ENCODE peak calls at places on chromosomes 6 and 20, in six cellular contexts. K is K562, E is HCT116, Y is HepG2, L is GM12878, U is H1. V is an unnamed sample.

GRCh38 chr6:96478695-96479094 is 42.9 kb upstream of the UFL1 start:
- DNase-seq in K (no peak), E (no peak), Y (no peak), L (no peak), U (no peak), V (no peak)

GRCh38 chr20:60062431-60063336 is 104.5 kb downstream of the CDH26 start:
- DNase-seq in K (no peak), E (no peak), Y (no peak), L (no peak), U (no peak), V (no peak)

GRCh38 chr6:99119109-99120031 is 171.6 kb upstream of the FBXL4 start:
- DNase-seq in K (peak), E (peak), Y (peak), L (no peak), U (no peak), V (peak)

GRCh38 chr20:58743076-58743566 is 50.5 kb downstream of the NPEPL1 start:
- DNase-seq in K (no peak), E (no peak), Y (no peak), L (no peak), U (no peak), V (no peak)

GRCh38 chr6:145744619-145745018 is 9.3 kb upstream of the EPM2A start:
- DNase-seq in K (no peak), E (no peak), Y (no peak), L (no peak), U (no peak), V (no peak)

GRCh38 chr6:157269261-157269794 is 54.0 kb downstream of the TMEM242 start:
- DNase-seq in K (no peak), E (no peak), Y (no peak), L (no peak), U (no peak), V (no peak)

GRCh38 chr6:52582446-52582845 is 5.6 kb upstream of the TRAM2 start:
- DNase-seq in K (no peak), E (no peak), Y (no peak), L (no peak), U (no peak), V (no peak)

GRCh38 chr6:73362358-73362757 is at the start of gene KHDC3L:
- DNase-seq in K (no peak), E (no peak), Y (no peak), L (no peak), U (no peak), V (no peak)

GRCh38 chr20:44264287-44264686 is 17.2 kb downstream of the GDAP1L1 start:
- DNase-seq in K (no peak), E (no peak), Y (no peak), L (no peak), U (no peak), V (no peak)

GRCh38 chr20:37980876-37981275 is 52.4 kb downstream of the TTI1 start:
- DNase-seq in K (no peak), E (no peak), Y (no peak), L (no peak), U (no peak), V (no peak)

GRCh38 chr6:137928286-137928685 is 61.2 kb downstream of the TNFAIP3 start:
- DNase-seq in K (no peak), E (no peak), Y (no peak), L (no peak), U (no peak), V (no peak)

GRCh38 chr20:59644371-59644939 is 40.1 kb downstream of the PHACTR3 start:
- DNase-seq in K (no peak), E (no peak), Y (no peak), L (no peak), U (no peak), V (no peak)

GRCh38 chr6:16700202-16700997 is 60.9 kb downstream of the ATXN1 start:
- DNase-seq in K (no peak), E (no peak), Y (no peak), L (no peak), U (no peak), V (no peak)

GRCh38 chr20:38007526-38007925 is 25.7 kb downstream of the TTI1 start:
- DNase-seq in K (no peak), E (no peak), Y (no peak), L (no peak), U (no peak), V (no peak)

GRCh38 chr6:142412241-142412640 is 110.4 kb downstream of the ADGRG6 start:
- DNase-seq in K (no peak), E (no peak), Y (no peak), L (no peak), U (no peak), V (no peak)

GRCh38 chr6:15879372-15880261 is 216.8 kb upstream of the DTNBP1 start:
- DNase-seq in K (peak), E (no peak), Y (no peak), L (no peak), U (no peak), V (no peak)

GRCh38 chr20:35246723-35247122 is 20.2 kb downstream of the MMP24 start:
- DNase-seq in K (no peak), E (no peak), Y (no peak), L (no peak), U (no peak), V (no peak)

GRCh38 chr6:11251553-11252358 is 19.3 kb upstream of the NEDD9 start:
- DNase-seq in K (no peak), E (no peak), Y (peak), L (no peak), U (no peak), V (no peak)

GRCh38 chr20:38055294-38055693 is 21.7 kb downstream of the RPRD1B start:
- DNase-seq in K (no peak), E (no peak), Y (no peak), L (no peak), U (no peak), V (no peak)

GRCh38 chr6:30937265-30937664 is 3.5 kb upstream of the MUCL3 start:
- DNase-seq in K (no peak), E (no peak), Y (no peak), L (no peak), U (no peak), V (no peak)

GRCh38 chr20:47358672-47359532 is 2.4 kb upstream of the ZMYND8 start:
- DNase-seq in K (peak), E (peak), Y (peak), L (no peak), U (no peak), V (peak)

GRCh38 chr20:47359533-47360206 is 3.2 kb upstream of the ZMYND8 start:
- DNase-seq in K (no peak), E (no peak), Y (no peak), L (no peak), U (no peak), V (no peak)

GRCh38 chr20:47360489-47361267 is 4.2 kb upstream of the ZMYND8 start:
- DNase-seq in K (peak), E (peak), Y (peak), L (no peak), U (peak), V (peak)

GRCh38 chr20:47361268-47361665 is 4.8 kb upstream of the ZMYND8 start:
- DNase-seq in K (no peak), E (no peak), Y (no peak), L (no peak), U (no peak), V (no peak)

GRCh38 chr20:47360207-47360488 is 3.6 kb upstream of the ZMYND8 start:
- DNase-seq in K (no peak), E (no peak), Y (peak), L (no peak), U (no peak), V (no peak)
- TF ChIP-seq YY1 in K (no peak), E (no peak), Y (no peak), L (no peak), U (no peak), V (no peak)

GRCh38 chr20:57426831-57427230 is 35.6 kb downstream of the RBM38 start:
- DNase-seq in K (no peak), E (no peak), Y (no peak), L (no peak), U (no peak), V (no peak)
- H3K4me3 ChIP-seq in K (no peak), E (no peak), Y (no peak), L (no peak), U (no peak), V (no peak)

GRCh38 chr6:4403828-4404227 is 268.5 kb upstream of the ECI2 start:
- DNase-seq in K (no peak), E (no peak), Y (no peak), L (no peak), U (no peak), V (no peak)

GRCh38 chr6:4401408-4402367 is 266.3 kb upstream of the ECI2 start:
- DNase-seq in K (no peak), E (no peak), Y (no peak), L (no peak), U (no peak), V (no peak)

GRCh38 chr6:4403023-4403752 is 267.8 kb upstream of the ECI2 start:
- DNase-seq in K (no peak), E (no peak), Y (no peak), L (no peak), U (no peak), V (no peak)

GRCh38 chr6:4404410-4404809 is 269.0 kb upstream of the ECI2 start:
- DNase-seq in K (no peak), E (no peak), Y (no peak), L (no peak), U (no peak), V (no peak)

GRCh38 chr6:4402477-4402976 is 267.2 kb upstream of the ECI2 start:
- DNase-seq in K (no peak), E (no peak), Y (peak), L (no peak), U (no peak), V (no peak)
- TF ChIP-seq ZNF274 in K (no peak), E (no peak), Y (no peak), L (no peak), U (no peak), V (no peak)

DNA sequence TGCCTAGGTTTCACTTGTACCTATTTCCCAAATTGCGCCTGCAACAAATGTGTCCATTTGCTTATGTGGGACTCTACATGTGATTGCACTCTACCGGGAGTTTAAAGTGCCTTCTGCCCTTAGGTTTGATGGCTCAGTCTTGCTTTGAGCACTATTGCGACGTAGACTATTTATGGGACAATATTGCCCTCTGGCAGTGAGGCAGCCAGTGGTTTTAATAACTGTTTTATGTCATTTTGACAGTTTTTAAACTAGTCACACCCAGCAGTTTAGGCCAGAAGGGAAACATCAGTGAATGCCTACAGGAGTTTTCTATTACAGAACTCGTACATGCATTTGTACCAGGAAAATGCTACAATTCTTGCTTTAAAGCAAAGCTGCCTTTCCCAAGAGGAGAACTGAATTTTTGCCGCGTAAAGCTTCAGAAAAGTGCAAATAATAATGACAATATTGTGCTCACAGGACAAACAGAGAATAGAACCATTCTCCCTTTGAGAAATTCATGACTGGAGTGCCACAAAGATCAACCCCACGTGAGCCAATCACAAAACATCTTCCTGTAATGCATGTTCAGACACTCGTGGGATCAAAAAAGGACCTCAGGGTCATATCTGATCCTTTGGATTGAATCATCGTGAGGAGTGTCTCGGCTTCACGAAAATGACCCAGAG is 813.6 kb downstream of the KIF16B start:
- DNase-seq in K (no peak), E (no peak), Y (no peak), L (no peak), U (no peak), V (no peak)
- TF ChIP-seq YY1 in K (no peak), E (no peak), Y (no peak), L (no peak), U (no peak), V (no peak)